ENCODE peak calls at places on chromosome 14, in eight cellular contexts. V is endodermal cell, X is HepG2, L is right atrium auricular region, Q is AG04450, B is right cardiac atrium, I is brain microvascular endothelial cell, T is dorsolateral prefrontal cortex. Y is an unnamed sample.

GRCh38 chr14:99649219-99649618 is 4.3 kb downstream of the HHIPL1 start:
- DNase-seq in V (no peak), X (no peak), L (no peak), Q (no peak), B (no peak), I (peak; percentile 30), T (no peak), Y (no peak)

GRCh38 chr14:37318938-37319337 is 121.2 kb downstream of the MIPOL1 start:
- DNase-seq in V (no peak), X (no peak), L (no peak), Q (no peak), B (no peak), I (no peak), T (no peak), Y (no peak)

GRCh38 chr14:27587103-27587502 is 989.3 kb upstream of the NOVA1 start:
- DNase-seq in V (no peak), X (no peak), L (no peak), Q (no peak), B (no peak), I (no peak), T (no peak), Y (no peak)

GRCh38 chr14:68874746-68875155 is 81.9 kb upstream of the ZFP36L1 start:
- DNase-seq in V (no peak), X (no peak), L (no peak), Q (no peak), B (no peak), I (no peak), T (no peak), Y (no peak)

GRCh38 chr14:44379292-44379977 is 127.6 kb downstream of the FSCB start:
- DNase-seq in V (peak; percentile 58), X (no peak), L (no peak), Q (no peak), B (peak; percentile 53), I (no peak), T (no peak), Y (no peak)

GRCh38 chr14:69034612-69035262 is 55.6 kb upstream of the ACTN1 start:
- DNase-seq in V (no peak), X (no peak), L (no peak), Q (no peak), B (no peak), I (peak; percentile 65), T (no peak), Y (peak; percentile 39)

GRCh38 chr14:84087986-84088531 is 1441.9 kb upstream of the FLRT2 start:
- DNase-seq in V (no peak), X (no peak), L (no peak), Q (peak; percentile 51), B (peak; percentile 62), I (peak; percentile 67), T (no peak), Y (no peak)

GRCh38 chr14:30559638-30560071 is 697 bp downstream of the G2E3 start:
- DNase-seq in V (peak; percentile 56), X (peak; percentile 64), L (no peak), Q (no peak), B (no peak), I (peak; percentile 34), T (no peak), Y (peak; percentile 65)

GRCh38 chr14:100538566-100539318 is 48.5 kb downstream of the BEGAIN start:
- DNase-seq in V (peak; percentile 40), X (no peak), L (no peak), Q (no peak), B (peak; percentile 41), I (no peak), T (no peak), Y (no peak)

GRCh38 chr14:36313898-36314297 is 6.5 kb downstream of the MBIP start:
- DNase-seq in V (no peak), X (peak; percentile 34), L (no peak), Q (no peak), B (no peak), I (no peak), T (no peak), Y (no peak)

GRCh38 chr14:22282429-22282828 is 306.6 kb downstream of the DAD1 start:
- DNase-seq in V (no peak), X (no peak), L (no peak), Q (no peak), B (no peak), I (no peak), T (no peak), Y (no peak)

GRCh38 chr14:94481468-94482131 is 5.6 kb upstream of the SERPINA9 start:
- DNase-seq in V (no peak), X (peak; percentile 74), L (no peak), Q (no peak), B (no peak), I (peak; percentile 64), T (no peak), Y (no peak)

GRCh38 chr14:88559852-88560251 is 3.0 kb upstream of the ZC3H14 start:
- DNase-seq in V (no peak), X (peak; percentile 53), L (no peak), Q (peak; percentile 38), B (no peak), I (peak; percentile 38), T (no peak), Y (no peak)

GRCh38 chr14:95956601-95957460 is 80.2 kb downstream of the TUNAR start:
- DNase-seq in V (no peak), X (no peak), L (no peak), Q (no peak), B (no peak), I (no peak), T (no peak), Y (no peak)

GRCh38 chr14:100241279-100241678 is 2.3 kb downstream of the YY1 start:
- DNase-seq in V (no peak), X (no peak), L (no peak), Q (no peak), B (no peak), I (no peak), T (no peak), Y (no peak)

GRCh38 chr14:88129306-88130056 is 124.5 kb downstream of the GPR65 start:
- DNase-seq in V (no peak), X (no peak), L (no peak), Q (no peak), B (no peak), I (peak; percentile 35), T (no peak), Y (peak; percentile 73)

GRCh38 chr14:71856199-71856919 is 75.9 kb upstream of the RGS6 start:
- DNase-seq in V (no peak), X (no peak), L (no peak), Q (no peak), B (no peak), I (no peak), T (no peak), Y (no peak)

GRCh38 chr14:99075061-99075460 is 196.9 kb downstream of the BCL11B start:
- DNase-seq in V (no peak), X (no peak), L (no peak), Q (no peak), B (no peak), I (no peak), T (no peak), Y (no peak)

DNA sequence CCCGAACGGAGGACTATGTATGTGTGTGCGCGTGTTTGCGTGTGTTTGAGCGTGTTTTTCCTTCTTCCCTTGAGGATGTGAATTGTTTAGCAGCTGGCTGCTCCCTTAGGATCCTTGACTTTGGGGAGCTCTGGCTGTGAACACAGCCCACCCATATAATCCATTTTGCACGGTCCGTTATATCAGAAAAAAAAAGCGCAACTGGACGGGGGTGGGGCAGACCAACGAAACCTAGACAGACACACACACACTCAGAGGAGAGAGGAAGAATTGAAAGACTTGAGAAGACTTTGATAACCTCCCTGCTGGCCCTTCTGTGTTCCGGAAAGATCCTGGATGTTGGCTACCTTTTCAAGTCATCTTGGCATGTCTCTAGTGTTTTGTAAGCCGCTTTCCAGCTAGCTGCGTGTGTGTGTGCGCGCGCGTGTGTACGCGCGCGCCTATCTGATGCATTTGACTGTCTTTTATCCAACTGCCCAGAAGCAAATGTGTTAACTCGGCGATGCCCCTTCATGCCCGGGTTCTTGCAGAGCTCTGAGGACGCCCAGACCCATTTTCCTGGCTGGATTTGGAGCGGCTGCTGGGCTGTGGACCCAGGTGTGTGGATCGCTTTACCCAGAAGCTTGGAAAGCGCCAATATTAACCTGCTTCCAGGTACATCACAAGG is 576 bp downstream of the LRFN5 start:
- DNase-seq in V (peak; percentile 68), X (no peak), L (no peak), Q (no peak), B (peak; percentile 55), I (no peak), T (no peak), Y (no peak)
- H3K27ac ChIP-seq in V (no peak overlapping the region), X (no peak overlapping the region), L (peak overlapping the region; percentile 59), Q (no peak overlapping the region), B (peak overlapping the region; percentile 2), I (no peak overlapping the region), T (peak overlapping the region; percentile 91), Y (no peak overlapping the region)

GRCh38 chr14:105473033-105473676 is 1.5 kb upstream of the CRIP2 start:
- DNase-seq in V (no peak), X (no peak), L (no peak), Q (no peak), B (peak; percentile 79), I (no peak), T (no peak), Y (no peak)

GRCh38 chr14:105470812-105471771 is 3.5 kb upstream of the CRIP2 start:
- DNase-seq in V (peak; percentile 81), X (no peak), L (no peak), Q (no peak), B (peak; percentile 85), I (no peak), T (no peak), Y (no peak)

GRCh38 chr14:105471823-105472495 is 2.7 kb upstream of the CRIP2 start:
- DNase-seq in V (no peak), X (no peak), L (no peak), Q (no peak), B (peak; percentile 78), I (no peak), T (no peak), Y (no peak)

GRCh38 chr14:105473677-105474477 is 744 bp upstream of the CRIP2 start:
- DNase-seq in V (peak; percentile 99), X (peak; percentile 77), L (peak; percentile 97), Q (peak; percentile 61), B (peak; percentile 99), I (peak; percentile 87), T (peak; percentile 40), Y (peak; percentile 84)

GRCh38 chr14:105472496-105472991 is 2.1 kb upstream of the CRIP2 start:
- DNase-seq in V (no peak), X (no peak), L (no peak), Q (no peak), B (peak; percentile 89), I (no peak), T (no peak), Y (no peak)
- H3K27ac ChIP-seq in V (no peak overlapping the region), X (no peak overlapping the region), L (peak overlapping the region; percentile 89), Q (no peak overlapping the region), B (peak overlapping the region; percentile 77), I (no peak overlapping the region), T (peak overlapping the region; percentile 80), Y (no peak overlapping the region)

GRCh38 chr14:74577247-74577947 is 34.6 kb downstream of the LTBP2 start:
- DNase-seq in V (no peak), X (no peak), L (peak; percentile 80), Q (no peak), B (peak; percentile 86), I (no peak), T (no peak), Y (no peak)
- H3K27ac ChIP-seq in V (no peak overlapping the region), X (no peak overlapping the region), L (no peak overlapping the region), Q (peak overlapping the region; percentile 57), B (no peak overlapping the region), I (no peak overlapping the region), T (no peak overlapping the region), Y (no peak overlapping the region)

DNA sequence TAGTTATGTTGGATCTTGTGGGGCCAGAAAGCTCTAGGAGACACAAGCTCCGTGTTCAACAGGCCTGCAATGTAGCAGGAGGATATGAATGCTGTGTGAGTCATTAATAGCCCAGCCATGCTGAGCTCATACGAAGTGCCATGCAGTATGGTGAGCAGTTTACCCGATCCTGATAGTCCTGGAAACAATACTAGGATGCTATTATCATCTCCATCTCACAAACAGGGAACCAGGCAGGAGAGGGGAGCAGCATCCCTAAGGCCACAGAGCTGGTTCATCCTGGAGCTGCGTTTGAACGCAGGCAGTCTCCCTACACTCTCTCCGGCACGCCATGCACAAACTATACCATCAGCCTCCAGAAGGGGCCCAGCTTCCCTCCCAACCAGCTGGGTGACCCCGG is 20.5 kb downstream of the TTC7B start:
- DNase-seq in V (no peak), X (no peak), L (no peak), Q (peak; percentile 59), B (no peak), I (peak; percentile 87), T (no peak), Y (peak; percentile 37)
- H3K27ac ChIP-seq in V (no peak overlapping the region), X (no peak overlapping the region), L (no peak overlapping the region), Q (peak overlapping the region; percentile 59), B (no peak overlapping the region), I (peak overlapping the region; percentile 29), T (peak overlapping the region; percentile 33), Y (no peak overlapping the region)

Y was measured in SJSA1.